ENCODE peak calls at places on chromosome 13, in five cellular contexts. X is PC-3, V is vagina, B is ascending aorta, E is heart right ventricle. I is an unnamed sample.

GRCh38 chr13:29897102-29897501 is 46.7 kb upstream of the UBL3 start:
- DNase-seq in B (no peak), V (no peak), X (no peak), E (no peak), I (no peak)

GRCh38 chr13:112510002-112510780 is 77.8 kb downstream of the TUBGCP3 start:
- DNase-seq in B (no peak), V (no peak), E (no peak), X (peak), I (no peak)

GRCh38 chr13:112443191-112444000 is 67.2 kb downstream of the SPACA7 start:
- DNase-seq in V (peak), B (no peak), X (no peak), E (no peak), I (no peak)

GRCh38 chr13:54536112-54536511 is 1507.5 kb downstream of the OLFM4 start:
- DNase-seq in X (peak), E (no peak), B (no peak), V (no peak), I (no peak)

GRCh38 chr13:75368167-75368566 is 113.8 kb downstream of the TBC1D4 start:
- DNase-seq in X (peak), B (no peak), V (no peak), E (no peak), I (no peak)

GRCh38 chr13:72651196-72651595 is 76.2 kb downstream of the MZT1 start:
- DNase-seq in V (no peak), X (peak), E (no peak), B (no peak), I (no peak)

GRCh38 chr13:58882556-58882955 is 1251.0 kb downstream of the PCDH17 start:
- DNase-seq in E (no peak), V (no peak), B (no peak), X (no peak), I (no peak)

GRCh38 chr13:91045351-91046034 is 302.0 kb upstream of the MIR17HG start:
- DNase-seq in V (no peak), B (no peak), X (peak), E (no peak), I (no peak)

GRCh38 chr13:112354330-112355273 is 21.6 kb upstream of the SPACA7 start:
- DNase-seq in V (no peak), B (no peak), E (no peak), X (no peak), I (no peak)

GRCh38 chr13:50208826-50209335 is 193.6 kb downstream of the KCNRG start:
- DNase-seq in E (peak), V (no peak), X (peak), B (peak), I (no peak)

GRCh38 chr13:69761581-69761980 is 346.0 kb upstream of the ATXN8OS start:
- DNase-seq in X (no peak), B (no peak), V (no peak), E (no peak), I (no peak)

GRCh38 chr13:80577951-80578670 is 237.2 kb upstream of the SPRY2 start:
- DNase-seq in X (no peak), B (no peak), E (peak), V (no peak), I (no peak)

GRCh38 chr13:33676045-33676699 is 141.8 kb upstream of the RFC3 start:
- DNase-seq in B (no peak), X (peak), E (no peak), V (no peak), I (no peak)

GRCh38 chr13:28885191-28885590 is 65.1 kb downstream of the MTUS2 start:
- DNase-seq in E (no peak), B (no peak), V (no peak), X (no peak), I (no peak)

GRCh38 chr13:52378312-52378711 is 27.7 kb downstream of the THSD1 start:
- DNase-seq in V (no peak), E (no peak), B (no peak), X (no peak), I (no peak)

GRCh38 chr13:91722267-91722884 is 324.0 kb downstream of the GPC5 start:
- DNase-seq in E (no peak), X (peak), V (no peak), B (no peak), I (no peak)

GRCh38 chr13:50893211-50893852 is 16.3 kb upstream of the RNASEH2B start:
- DNase-seq in X (no peak), V (no peak), B (no peak), E (no peak), I (no peak)

GRCh38 chr13:46855166-46855565 is 41.7 kb downstream of the HTR2A start:
- DNase-seq in X (no peak), B (no peak), V (no peak), E (no peak), I (no peak)

GRCh38 chr13:30679483-30680330 is 55.6 kb upstream of the ALOX5AP start:
- DNase-seq in E (no peak), X (peak), B (no peak), V (no peak), I (no peak)

GRCh38 chr13:61187471-61187870 is 228.2 kb downstream of the PCDH20 start:
- DNase-seq in E (no peak), B (no peak), V (no peak), X (peak), I (no peak)

DNA sequence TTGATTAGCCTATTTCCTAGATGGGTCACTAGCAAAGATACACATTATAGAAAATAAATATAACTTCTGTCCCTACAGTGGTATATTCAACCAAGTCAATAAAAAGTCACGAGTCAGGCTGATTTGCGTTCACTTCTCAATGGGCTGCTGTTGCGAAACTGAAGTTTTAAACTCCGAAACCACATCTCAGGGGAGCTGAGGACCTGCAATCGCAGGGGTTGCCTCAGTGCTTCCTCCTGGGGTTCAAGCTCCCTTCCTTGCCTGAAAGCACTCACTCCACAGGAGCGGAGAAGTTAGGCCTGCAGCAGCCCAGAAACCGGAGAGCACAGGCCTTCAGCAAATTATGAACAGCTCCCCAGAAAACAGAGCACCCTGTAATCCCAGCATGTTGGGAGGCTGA is 39.6 kb downstream of the RAB20 start:
- DNase-seq in E (no peak), V (no peak), X (no peak), B (no peak), I (no peak)
- H3K27ac ChIP-seq in E (peak), V (peak), X (no peak), B (peak), I (peak)

GRCh38 chr13:79289557-79289956 is 116.5 kb downstream of the RBM26 start:
- DNase-seq in V (no peak), E (no peak), X (no peak), B (no peak), I (no peak)

GRCh38 chr13:79285159-79285558 is 120.9 kb downstream of the RBM26 start:
- DNase-seq in B (no peak), E (no peak), V (no peak), X (no peak), I (no peak)

GRCh38 chr13:79290595-79291244 is 115.3 kb downstream of the RBM26 start:
- DNase-seq in B (no peak), V (no peak), E (no peak), X (no peak), I (no peak)

GRCh38 chr13:79283742-79284141 is 122.3 kb downstream of the RBM26 start:
- DNase-seq in V (no peak), X (no peak), E (no peak), B (no peak), I (no peak)

DNA sequence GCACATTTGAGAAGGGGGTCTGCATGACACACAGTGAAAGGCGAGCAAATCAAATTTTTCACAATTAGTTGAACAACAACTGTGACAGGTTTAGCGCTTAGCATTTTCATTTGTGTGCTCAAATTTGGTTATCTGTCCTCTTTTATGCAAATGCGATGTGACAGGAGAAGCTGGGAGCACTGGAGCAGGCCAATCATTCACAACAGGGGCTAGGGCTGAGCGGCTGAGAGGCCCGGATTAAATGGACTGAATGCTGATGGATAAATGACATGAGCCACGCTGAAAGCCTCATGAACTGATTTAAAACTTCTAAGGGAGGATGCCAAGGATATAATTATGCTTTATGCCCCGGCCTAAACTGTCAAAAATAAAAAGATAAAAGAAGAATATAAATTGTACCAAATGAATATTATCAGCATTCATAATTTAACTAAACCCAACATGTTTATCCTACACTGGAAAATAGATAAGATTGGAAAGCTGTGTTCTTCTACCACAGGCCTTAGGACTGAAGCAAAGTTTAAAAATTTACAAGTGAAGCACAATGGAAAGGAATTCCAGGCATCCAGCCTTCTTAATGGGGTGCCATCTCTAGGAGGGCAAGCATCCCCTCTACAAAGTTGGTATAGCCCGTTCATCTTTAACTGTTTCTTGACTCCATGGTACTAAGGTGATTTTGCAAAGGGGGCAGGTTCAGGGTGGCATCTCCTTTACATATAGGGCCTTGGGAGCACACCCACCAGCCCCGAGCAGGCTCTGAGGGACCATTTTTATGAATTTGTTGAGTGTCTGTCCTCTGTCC is 117.9 kb downstream of the RBM26 start:
- DNase-seq in B (no peak), V (no peak), E (no peak), X (no peak), I (no peak)
- H3K27ac ChIP-seq in B (no peak), V (no peak), E (no peak), X (no peak), I (no peak)

DNA sequence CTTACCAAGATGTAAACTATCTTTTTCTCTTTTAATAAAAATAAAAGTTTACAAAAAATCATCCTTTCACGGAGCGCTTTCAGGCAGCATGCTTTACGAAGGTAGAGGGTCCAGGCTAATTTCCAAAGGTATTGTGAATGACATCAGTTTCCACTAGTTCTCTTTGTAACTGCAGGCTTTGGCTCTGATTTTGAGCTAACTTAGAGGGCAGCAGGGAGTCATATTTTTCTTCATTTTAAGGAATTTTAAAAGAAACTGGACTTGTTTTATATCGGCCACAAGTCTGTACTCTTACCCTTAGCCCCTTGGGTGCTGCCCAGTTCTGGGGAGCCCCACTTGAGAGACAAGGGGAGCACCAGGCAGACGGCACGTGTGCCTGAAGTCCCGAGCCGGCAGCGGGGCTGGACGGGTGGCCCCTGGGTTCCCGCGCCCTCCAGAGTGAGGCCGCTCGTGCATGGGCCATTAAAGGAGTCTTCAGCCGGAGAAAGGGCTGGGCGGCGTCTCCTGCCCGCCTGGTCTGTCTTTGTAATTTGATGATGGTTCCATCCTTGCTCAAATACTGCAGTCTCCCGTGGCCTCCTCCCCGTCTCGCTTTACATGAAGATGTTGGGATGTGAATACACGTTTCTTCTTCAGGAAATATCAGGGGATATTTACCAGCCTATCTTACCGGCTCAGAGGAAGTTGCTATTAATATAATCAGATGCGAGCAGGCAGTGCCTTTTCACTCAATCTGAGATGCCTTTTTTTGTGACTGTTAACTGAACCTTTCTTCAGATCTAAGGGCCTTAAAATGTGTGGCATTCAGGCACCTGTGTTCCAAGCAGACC is 67.4 kb downstream of the GGACT start:
- DNase-seq in X (no peak), E (no peak), V (no peak), B (no peak), I (no peak)
- H3K27ac ChIP-seq in X (no peak), E (no peak), V (no peak), B (no peak), I (no peak)

DNA sequence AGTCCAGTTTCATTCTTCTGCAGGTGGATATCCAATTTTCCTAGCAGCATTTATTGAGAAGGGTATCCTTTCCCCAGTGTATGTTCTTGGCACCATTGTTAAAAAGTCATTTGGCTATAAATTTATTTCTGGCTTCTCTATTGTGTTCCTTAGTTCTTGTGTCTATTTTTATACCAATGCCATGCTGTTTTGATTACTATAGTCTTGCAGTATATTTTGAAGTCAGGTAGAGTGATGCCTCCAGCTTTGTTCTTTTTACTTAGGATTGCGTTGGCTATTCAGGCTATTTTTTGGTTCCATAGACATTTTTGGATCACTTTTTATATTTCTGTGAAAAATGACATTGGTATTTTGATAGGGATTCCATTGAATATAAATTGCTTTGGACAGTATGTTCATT is 71.7 kb upstream of the MLNR start:
- DNase-seq in B (no peak), X (no peak), V (no peak), E (no peak), I (no peak)
- H3K27ac ChIP-seq in B (no peak), X (no peak), V (no peak), E (no peak), I (no peak)

DNA sequence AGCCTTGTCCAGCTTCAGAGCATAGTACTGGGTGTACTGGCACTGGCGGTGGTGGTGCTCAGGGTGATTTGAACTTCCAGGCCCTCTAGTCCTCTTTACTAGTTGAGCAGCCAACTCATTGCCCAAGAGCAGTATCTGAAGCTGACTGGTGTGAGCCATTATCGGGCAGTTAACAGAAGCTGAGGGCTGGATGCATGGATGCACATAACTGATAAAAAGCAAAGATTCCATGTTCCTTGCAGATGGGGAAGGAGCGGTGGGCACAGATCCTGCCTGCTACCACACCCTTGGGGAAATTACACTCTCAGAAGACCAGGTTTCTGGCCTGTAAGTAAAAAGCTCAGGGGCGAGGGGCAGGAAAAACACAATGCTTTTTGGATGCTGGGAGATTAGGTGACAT is 499.4 kb upstream of the ARGLU1 start:
- DNase-seq in V (no peak), E (no peak), B (no peak), X (no peak), I (no peak)
- H3K27ac ChIP-seq in V (no peak), E (no peak), B (no peak), X (no peak), I (no peak)

I was measured in gastrocnemius medialis.